ENCODE peak calls at places on chromosomes 13 and 19, in nine cellular contexts. D is breast epithelium; Y is effector CD8-positive, alpha-beta T cell; E is HFFc6; H is EL; O is fibroblast of lung; R is KG1; M is activated naive CD4-positive, alpha-beta T cell; L is Peyer's patch. N is an unnamed sample.

GRCh38 chr13:23673354-23673753 is 103.1 kb downstream of the TNFRSF19 start:
- DNase-seq in Y (no peak), M (no peak), O (peak), E (peak), L (no peak), H (peak), D (no peak), R (no peak), N (no peak)

GRCh38 chr19:54158812-54159351 is 639 bp downstream of the LENG1 start:
- DNase-seq in O (no peak), R (peak), H (peak), Y (no peak), E (peak), L (no peak), D (no peak), M (no peak), N (no peak)

GRCh38 chr13:107271226-107271625 is 703.3 kb upstream of the ARGLU1 start:
- DNase-seq in E (no peak), O (peak), H (no peak), M (no peak), Y (no peak), D (no peak), L (no peak), R (no peak), N (peak)

GRCh38 chr13:94309997-94310842 is 169.3 kb downstream of the DCT start:
- DNase-seq in D (no peak), H (peak), L (no peak), E (peak), O (peak), R (no peak), M (no peak), Y (no peak), N (no peak)

GRCh38 chr13:27979765-27980279 is 8.7 kb downstream of the URAD start:
- DNase-seq in H (no peak), M (no peak), R (no peak), O (no peak), Y (no peak), D (no peak), E (no peak), L (no peak), N (no peak)

GRCh38 chr13:72304121-72304745 is 423.2 kb downstream of the MZT1 start:
- DNase-seq in Y (no peak), H (peak), L (no peak), E (no peak), R (no peak), D (no peak), M (no peak), O (peak), N (no peak)

GRCh38 chr13:106561551-106562170 is 6.3 kb downstream of the ARGLU1 start:
- DNase-seq in E (no peak), R (no peak), L (no peak), H (no peak), O (no peak), M (no peak), Y (no peak), D (no peak), N (no peak)

GRCh38 chr19:55766466-55766865 is 2.5 kb upstream of the RFPL4AL1 start:
- DNase-seq in D (no peak), M (no peak), H (no peak), L (no peak), R (no peak), O (no peak), E (no peak), Y (no peak), N (no peak)

GRCh38 chr13:80870186-80870585 is 529.3 kb upstream of the SPRY2 start:
- DNase-seq in O (no peak), R (no peak), M (no peak), L (no peak), H (no peak), Y (no peak), E (no peak), D (no peak), N (no peak)

GRCh38 chr13:110265682-110266430 is 41.1 kb downstream of the COL4A1 start:
- DNase-seq in O (no peak), Y (no peak), L (no peak), R (no peak), H (no peak), M (no peak), E (no peak), D (peak), N (peak)

GRCh38 chr19:24054044-24054935 is 32.7 kb upstream of the ZNF254 start:
- DNase-seq in R (no peak), L (no peak), E (peak), O (peak), D (peak), H (peak), M (no peak), Y (no peak), N (no peak)

GRCh38 chr19:23254141-23254910 is 4.1 kb upstream of the ZNF724 start:
- DNase-seq in M (no peak), H (no peak), E (no peak), Y (no peak), D (no peak), L (no peak), R (no peak), O (no peak), N (no peak)

GRCh38 chr19:12766051-12766521 is 9.3 kb downstream of the HOOK2 start:
- DNase-seq in D (peak), M (no peak), R (peak), O (peak), L (peak), E (peak), Y (peak), H (peak), N (no peak)

GRCh38 chr13:77729502-77730221 is 32.2 kb downstream of the SLAIN1 start:
- DNase-seq in D (no peak), Y (no peak), L (no peak), O (no peak), M (no peak), R (no peak), E (no peak), H (no peak), N (no peak)

GRCh38 chr13:110643768-110644421 is 28.6 kb downstream of the NAXD start:
- DNase-seq in E (no peak), R (no peak), O (no peak), H (no peak), D (no peak), M (no peak), L (no peak), Y (no peak), N (no peak)

GRCh38 chr13:52650731-52651130 is 1.9 kb upstream of the SUGT1 start:
- DNase-seq in R (no peak), L (no peak), M (no peak), O (no peak), D (no peak), Y (no peak), E (no peak), H (no peak), N (no peak)

GRCh38 chr13:37534181-37534580 is 64.4 kb downstream of the POSTN start:
- DNase-seq in M (no peak), R (no peak), O (peak), Y (no peak), H (peak), E (peak), L (no peak), D (no peak), N (no peak)

GRCh38 chr13:45119469-45119989 is 781 bp upstream of the GTF2F2 start:
- DNase-seq in Y (peak), H (peak), L (peak), O (peak), E (no peak), D (no peak), R (peak), M (peak), N (no peak)

GRCh38 chr19:1455336-1456120 is 5.6 kb downstream of the APC2 start:
- DNase-seq in L (peak), E (peak), O (peak), H (peak), D (peak), R (no peak), Y (peak), M (no peak), N (no peak)

GRCh38 chr13:113083402-113084061 is 22.1 kb upstream of the F7 start:
- DNase-seq in O (peak), L (no peak), M (no peak), Y (no peak), H (no peak), D (peak), R (no peak), E (no peak), N (peak)

N was measured in NCI-H1105.